ENCODE peak calls at places on chromosome 14, in six cellular contexts. K, R, M, E, C and F are unnamed samples.

GRCh38 chr14:104319489-104320241 is 181.3 kb downstream of the KIF26A start:
- DNase-seq in K (no peak), R (no peak), C (peak; percentile 3), E (no peak), M (no peak), F (no peak)

GRCh38 chr14:100735271-100735670 is 8.6 kb downstream of the DLK1 start:
- DNase-seq in E (no peak), K (no peak), R (peak; percentile 2), M (no peak), C (no peak), F (no peak)

GRCh38 chr14:100138082-100138787 is 21.2 kb downstream of the DEGS2 start:
- DNase-seq in R (no peak), K (no peak), E (no peak), M (no peak), C (no peak), F (no peak)

GRCh38 chr14:76081642-76082041 is 70.1 kb upstream of the GPATCH2L start:
- DNase-seq in M (no peak), C (no peak), E (no peak), R (no peak), K (no peak), F (no peak)

GRCh38 chr14:96673706-96674105 is 123.5 kb upstream of the VRK1 start:
- DNase-seq in E (no peak), M (no peak), K (no peak), C (no peak), R (no peak), F (no peak)

GRCh38 chr14:32738206-32738871 is 200.3 kb upstream of the NPAS3 start:
- DNase-seq in C (no peak), M (no peak), K (no peak), R (no peak), E (no peak), F (no peak)

GRCh38 chr14:99687284-99688209 is 3.4 kb downstream of the CYP46A1 start:
- DNase-seq in K (no peak), E (no peak), M (no peak), R (no peak), C (peak; percentile 43), F (no peak)

GRCh38 chr14:42222924-42223471 is 616.3 kb downstream of the LRFN5 start:
- DNase-seq in K (no peak), C (no peak), M (peak; percentile 67), R (no peak), E (peak; percentile 64), F (no peak)

GRCh38 chr14:29576997-29577396 is 350.6 kb downstream of the PRKD1 start:
- DNase-seq in M (no peak), R (no peak), K (no peak), E (no peak), C (no peak), F (no peak)

GRCh38 chr14:22752422-22752821 is 14.1 kb upstream of the OXA1L start:
- DNase-seq in R (no peak), C (no peak), E (no peak), K (no peak), M (no peak), F (no peak)

GRCh38 chr14:105155071-105155651 is 13.4 kb downstream of the JAG2 start:
- DNase-seq in K (no peak), C (no peak), R (no peak), M (no peak), E (no peak), F (no peak)

GRCh38 chr14:87152701-87153100 is 840.3 kb downstream of the GALC start:
- DNase-seq in M (no peak), K (no peak), R (no peak), C (no peak), E (no peak), F (no peak)

GRCh38 chr14:33938131-33938949 is 12.5 kb downstream of the EGLN3 start:
- DNase-seq in C (peak; percentile 89), R (no peak), E (peak; percentile 63), M (no peak), K (no peak), F (no peak)

GRCh38 chr14:23646648-23647549 is 10.7 kb downstream of the DHRS2 start:
- DNase-seq in R (no peak), K (no peak), E (no peak), M (peak; percentile 28), C (no peak), F (no peak)